ENCODE peak calls at places on chromosomes 13 and 19, in seven cellular contexts. One of them, this sample, is unnamed.

GRCh38 chr13:113667771-113668490 is 912 bp downstream of the GRK1 start:
- DNase-seq in psoas muscle: no peak
- DNase-seq in GM23338: no peak
- DNase-seq in uterus: peak; percentile 13
- DNase-seq in tibial nerve: no peak
- DNase-seq in heart right ventricle: no peak
- DNase-seq in kidney: peak; percentile 67
- DNase-seq in this sample: peak; percentile 69

GRCh38 chr13:29581666-29582065 is 13.8 kb downstream of the SLC7A1 start:
- DNase-seq in psoas muscle: no peak
- DNase-seq in GM23338: peak; percentile 50
- DNase-seq in uterus: no peak
- DNase-seq in tibial nerve: no peak
- DNase-seq in heart right ventricle: no peak
- DNase-seq in kidney: no peak
- DNase-seq in this sample: peak; percentile 12

GRCh38 chr13:105121221-105121620 is 1414.2 kb downstream of the EFNB2 start:
- DNase-seq in psoas muscle: no peak
- DNase-seq in GM23338: no peak
- DNase-seq in uterus: no peak
- DNase-seq in tibial nerve: no peak
- DNase-seq in heart right ventricle: no peak
- DNase-seq in kidney: no peak
- DNase-seq in this sample: no peak

GRCh38 chr13:57629821-57630235 is 1.7 kb upstream of the PCDH17 start:
- DNase-seq in psoas muscle: peak; percentile 75
- DNase-seq in GM23338: peak; percentile 99
- DNase-seq in uterus: peak; percentile 74
- DNase-seq in tibial nerve: peak; percentile 65
- DNase-seq in heart right ventricle: peak; percentile 92
- DNase-seq in kidney: peak; percentile 88
- DNase-seq in this sample: peak; percentile 82

GRCh38 chr13:62014299-62014698 is 598.6 kb upstream of the PCDH20 start:
- DNase-seq in psoas muscle: no peak
- DNase-seq in GM23338: peak; percentile 38
- DNase-seq in uterus: no peak
- DNase-seq in tibial nerve: no peak
- DNase-seq in heart right ventricle: no peak
- DNase-seq in kidney: no peak
- DNase-seq in this sample: no peak

GRCh38 chr13:21344662-21345176 is 114.4 kb downstream of the ZDHHC20 start:
- DNase-seq in psoas muscle: no peak
- DNase-seq in GM23338: no peak
- DNase-seq in uterus: no peak
- DNase-seq in tibial nerve: no peak
- DNase-seq in heart right ventricle: no peak
- DNase-seq in kidney: no peak
- DNase-seq in this sample: no peak

GRCh38 chr19:56114051-56114694 is 6.9 kb downstream of the ZNF787 start:
- DNase-seq in psoas muscle: no peak
- DNase-seq in GM23338: no peak
- DNase-seq in uterus: no peak
- DNase-seq in tibial nerve: no peak
- DNase-seq in heart right ventricle: no peak
- DNase-seq in kidney: no peak
- DNase-seq in this sample: no peak

GRCh38 chr13:91904597-91904996 is 506.2 kb downstream of the GPC5 start:
- DNase-seq in psoas muscle: no peak
- DNase-seq in GM23338: no peak
- DNase-seq in uterus: no peak
- DNase-seq in tibial nerve: no peak
- DNase-seq in heart right ventricle: no peak
- DNase-seq in kidney: no peak
- DNase-seq in this sample: no peak

GRCh38 chr13:27953671-27954405 is 15.3 kb downstream of the CDX2 start:
- DNase-seq in psoas muscle: peak; percentile 71
- DNase-seq in GM23338: peak; percentile 92
- DNase-seq in uterus: peak; percentile 23
- DNase-seq in tibial nerve: peak; percentile 48
- DNase-seq in heart right ventricle: peak; percentile 47
- DNase-seq in kidney: peak; percentile 91
- DNase-seq in this sample: peak; percentile 71

GRCh38 chr19:2332341-2333026 is 4.0 kb downstream of the SPPL2B start:
- DNase-seq in psoas muscle: no peak
- DNase-seq in GM23338: no peak
- DNase-seq in uterus: no peak
- DNase-seq in tibial nerve: no peak
- DNase-seq in heart right ventricle: no peak
- DNase-seq in kidney: peak; percentile 71
- DNase-seq in this sample: no peak

GRCh38 chr13:52833261-52833660 is 15.2 kb downstream of the PCDH8 start:
- DNase-seq in psoas muscle: no peak
- DNase-seq in GM23338: no peak
- DNase-seq in uterus: no peak
- DNase-seq in tibial nerve: no peak
- DNase-seq in heart right ventricle: no peak
- DNase-seq in kidney: no peak
- DNase-seq in this sample: no peak

DNA sequence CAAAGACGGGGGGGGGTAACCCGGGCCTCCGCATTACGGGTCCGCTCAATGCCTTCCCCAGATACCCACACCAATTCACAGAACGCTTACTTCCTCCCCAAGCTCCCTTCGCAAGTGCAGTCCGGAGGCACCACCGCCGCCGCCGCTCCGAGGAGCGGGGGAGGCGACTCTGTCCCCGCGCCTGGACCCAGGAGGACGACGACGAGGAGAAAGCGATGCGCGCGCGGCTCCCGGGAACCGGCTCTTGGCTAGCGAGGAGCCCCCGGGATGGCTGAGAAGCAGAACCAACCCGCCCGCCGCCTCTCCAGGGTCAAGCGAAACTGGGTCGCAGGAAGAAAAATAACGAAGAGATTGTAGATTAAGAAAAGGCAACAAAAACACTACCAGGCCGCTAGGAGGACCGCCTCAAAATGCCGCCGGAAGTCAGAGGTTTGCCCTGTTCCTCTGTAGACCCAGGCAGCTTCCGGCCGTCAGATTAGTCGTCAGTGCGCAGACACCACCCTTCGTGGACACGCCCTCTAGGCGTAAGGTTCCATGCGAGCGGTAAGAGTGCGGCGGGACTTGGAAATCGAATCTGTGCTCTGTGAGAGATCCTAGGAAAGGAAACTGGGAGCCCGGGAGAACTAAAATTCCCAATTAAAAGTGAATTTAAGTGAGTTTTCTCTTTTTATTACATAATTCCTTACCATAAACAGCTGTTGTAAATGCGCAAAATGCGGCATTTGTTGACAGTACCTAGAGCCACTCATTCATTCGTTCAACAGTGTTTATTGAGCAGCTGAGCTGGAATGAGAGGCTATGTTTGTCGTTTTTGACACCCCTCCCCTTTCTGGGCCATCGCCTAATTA is at the start of gene ZC3H13:
- DNase-seq in psoas muscle: peak; percentile 90
- DNase-seq in GM23338: peak; percentile 98
- DNase-seq in uterus: peak; percentile 91
- DNase-seq in tibial nerve: peak; percentile 90
- DNase-seq in heart right ventricle: peak; percentile 95
- DNase-seq in kidney: peak; percentile 97
- DNase-seq in this sample: peak; percentile 93
- H3K27ac ChIP-seq in psoas muscle: peak within 1 kb of the TSS; percentile 93
- H3K27ac ChIP-seq in GM23338: peak within 1 kb of the TSS; percentile 90
- H3K27ac ChIP-seq in uterus: peak within 1 kb of the TSS; percentile 93
- H3K27ac ChIP-seq in tibial nerve: peak within 1 kb of the TSS; percentile 92
- H3K27ac ChIP-seq in heart right ventricle: peak within 1 kb of the TSS; percentile 98
- H3K27ac ChIP-seq in kidney: peak within 1 kb of the TSS; percentile 78
- H3K27ac ChIP-seq in this sample: peak within 1 kb of the TSS; percentile 98

GRCh38 chr19:40571831-40572495 is 4.7 kb upstream of the SHKBP1 start:
- DNase-seq in psoas muscle: no peak
- DNase-seq in GM23338: no peak
- DNase-seq in uterus: no peak
- DNase-seq in tibial nerve: no peak
- DNase-seq in heart right ventricle: no peak
- DNase-seq in kidney: peak; percentile 61
- DNase-seq in this sample: no peak

GRCh38 chr19:40567750-40568494 is 8.8 kb upstream of the SHKBP1 start:
- DNase-seq in psoas muscle: no peak
- DNase-seq in GM23338: peak; percentile 62
- DNase-seq in uterus: no peak
- DNase-seq in tibial nerve: no peak
- DNase-seq in heart right ventricle: no peak
- DNase-seq in kidney: peak; percentile 61
- DNase-seq in this sample: no peak

GRCh38 chr19:40571005-40571318 is 5.7 kb upstream of the SHKBP1 start:
- DNase-seq in psoas muscle: no peak
- DNase-seq in GM23338: no peak
- DNase-seq in uterus: no peak
- DNase-seq in tibial nerve: no peak
- DNase-seq in heart right ventricle: no peak
- DNase-seq in kidney: peak; percentile 32
- DNase-seq in this sample: no peak

GRCh38 chr19:40567040-40567749 is 9.5 kb upstream of the SHKBP1 start:
- DNase-seq in psoas muscle: no peak
- DNase-seq in GM23338: peak; percentile 55
- DNase-seq in uterus: no peak
- DNase-seq in tibial nerve: no peak
- DNase-seq in heart right ventricle: no peak
- DNase-seq in kidney: peak; percentile 57
- DNase-seq in this sample: no peak

DNA sequence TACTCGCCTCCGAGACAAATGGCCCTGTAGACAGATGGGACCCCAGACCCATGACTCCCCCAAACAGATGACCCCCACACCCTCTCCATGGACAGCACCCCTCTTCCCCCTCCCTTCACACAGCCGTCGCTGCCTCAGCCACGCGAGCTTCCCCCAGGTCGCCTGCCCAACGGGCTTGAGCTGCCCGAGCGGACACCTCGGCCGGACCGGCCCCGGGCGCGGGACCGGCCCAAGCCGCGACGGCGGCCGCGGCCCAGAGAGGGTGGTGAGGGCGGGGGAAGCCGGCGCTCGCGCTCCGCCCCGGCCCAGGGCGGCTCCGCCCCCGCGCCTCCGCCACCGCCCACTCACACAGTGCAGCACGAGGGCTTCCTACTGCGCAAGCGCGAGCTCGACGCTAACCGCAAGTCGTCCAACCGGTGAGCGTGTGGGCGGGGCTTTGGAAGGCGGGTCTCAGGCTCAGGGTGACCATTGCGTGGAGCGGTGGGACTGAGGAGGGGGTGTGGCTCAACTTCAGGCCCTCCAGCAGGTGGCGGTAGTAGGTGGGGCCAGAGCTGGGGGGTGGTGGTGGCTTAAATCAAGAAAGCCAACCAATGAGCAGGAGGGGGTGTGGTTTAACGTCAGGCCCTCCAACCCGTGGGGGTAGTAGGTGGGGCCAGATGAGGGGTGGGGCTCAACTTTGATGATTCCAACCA is 6.2 kb upstream of the SHKBP1 start:
- DNase-seq in psoas muscle: peak; percentile 100
- DNase-seq in GM23338: peak; percentile 100
- DNase-seq in uterus: peak; percentile 100
- DNase-seq in tibial nerve: peak; percentile 97
- DNase-seq in heart right ventricle: peak; percentile 99
- DNase-seq in kidney: peak; percentile 100
- DNase-seq in this sample: peak; percentile 99
- TF ChIP-seq CTCF in psoas muscle: peak; percentile 22
- TF ChIP-seq CTCF in GM23338: peak; percentile 32
- TF ChIP-seq CTCF in uterus: peak; percentile 7
- TF ChIP-seq CTCF in tibial nerve: peak; percentile 32
- TF ChIP-seq CTCF in heart right ventricle: peak; percentile 10
- TF ChIP-seq CTCF in kidney: no peak
- TF ChIP-seq CTCF in this sample: no peak

DNA sequence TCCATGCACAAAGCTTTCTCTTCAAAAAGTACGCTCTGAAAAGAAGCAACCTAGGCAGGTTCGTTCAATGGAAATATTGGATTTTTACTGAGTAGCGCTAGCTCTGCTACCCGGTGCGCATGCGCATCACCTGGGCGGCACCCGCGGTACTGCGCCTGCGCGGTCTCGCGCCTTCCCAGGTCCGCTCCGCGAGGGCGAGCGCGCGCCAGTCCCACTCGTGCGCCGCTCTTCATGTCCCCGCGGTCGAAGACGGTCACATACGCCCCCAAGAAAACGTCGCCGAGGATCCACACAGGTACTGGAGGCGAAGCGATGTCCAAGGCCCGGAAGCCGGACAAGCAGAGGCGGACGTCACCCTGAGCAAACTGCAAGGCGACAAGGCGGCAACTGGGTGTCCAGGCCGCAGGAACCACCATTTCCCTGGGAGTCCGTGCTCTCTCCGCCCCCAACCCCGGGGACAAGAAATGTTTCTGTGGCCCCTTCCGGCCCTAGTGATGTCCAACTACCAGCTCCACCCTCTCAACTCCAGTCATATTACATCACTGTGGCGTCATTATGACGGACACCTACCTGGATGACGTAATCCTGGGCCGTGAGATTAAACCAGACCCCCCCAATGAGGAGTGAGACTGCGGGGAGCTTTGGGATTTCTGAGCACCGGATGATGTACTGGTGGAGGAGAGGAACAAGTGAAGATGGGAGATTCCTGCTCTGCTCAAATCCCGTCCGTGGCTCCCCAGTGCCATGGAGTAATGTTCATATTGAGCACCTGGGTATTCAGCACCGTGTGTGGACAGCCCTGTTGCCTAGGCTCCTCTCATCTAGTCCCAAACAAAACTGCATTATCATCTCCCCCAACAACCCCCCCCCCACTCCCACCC is 4.8 kb upstream of the KCNC3 start:
- DNase-seq in psoas muscle: peak; percentile 72
- DNase-seq in GM23338: peak; percentile 50
- DNase-seq in uterus: peak; percentile 27
- DNase-seq in tibial nerve: peak; percentile 36
- DNase-seq in heart right ventricle: peak; percentile 63
- DNase-seq in kidney: peak; percentile 92
- DNase-seq in this sample: no peak
- H3K4me3 ChIP-seq in psoas muscle: peak overlapping the region; percentile 68
- H3K4me3 ChIP-seq in GM23338: peak overlapping the region; percentile 88
- H3K4me3 ChIP-seq in uterus: peak overlapping the region; percentile 32
- H3K4me3 ChIP-seq in tibial nerve: peak overlapping the region; percentile 49
- H3K4me3 ChIP-seq in heart right ventricle: peak overlapping the region; percentile 40
- H3K4me3 ChIP-seq in kidney: peak overlapping the region; percentile 63
- H3K4me3 ChIP-seq in this sample: peak overlapping the region; percentile 74

GRCh38 chr13:48782429-48782840 is 128.7 kb downstream of the CYSLTR2 start:
- DNase-seq in psoas muscle: no peak
- DNase-seq in GM23338: no peak
- DNase-seq in uterus: no peak
- DNase-seq in tibial nerve: no peak
- DNase-seq in heart right ventricle: no peak
- DNase-seq in kidney: no peak
- DNase-seq in this sample: no peak

GRCh38 chr13:48783831-48784230 is 130.1 kb downstream of the CYSLTR2 start:
- DNase-seq in psoas muscle: no peak
- DNase-seq in GM23338: no peak
- DNase-seq in uterus: no peak
- DNase-seq in tibial nerve: no peak
- DNase-seq in heart right ventricle: no peak
- DNase-seq in kidney: no peak
- DNase-seq in this sample: no peak

GRCh38 chr13:48784906-48785555 is 131.3 kb downstream of the CYSLTR2 start:
- DNase-seq in psoas muscle: no peak
- DNase-seq in GM23338: no peak
- DNase-seq in uterus: no peak
- DNase-seq in tibial nerve: no peak
- DNase-seq in heart right ventricle: no peak
- DNase-seq in kidney: no peak
- DNase-seq in this sample: no peak

GRCh38 chr13:48780713-48781341 is 127.1 kb downstream of the CYSLTR2 start:
- DNase-seq in psoas muscle: no peak
- DNase-seq in GM23338: no peak
- DNase-seq in uterus: no peak
- DNase-seq in tibial nerve: no peak
- DNase-seq in heart right ventricle: no peak
- DNase-seq in kidney: no peak
- DNase-seq in this sample: no peak

GRCh38 chr13:48783181-48783630 is 129.5 kb downstream of the CYSLTR2 start:
- DNase-seq in psoas muscle: peak; percentile 58
- DNase-seq in GM23338: no peak
- DNase-seq in uterus: peak; percentile 21
- DNase-seq in tibial nerve: peak; percentile 76
- DNase-seq in heart right ventricle: peak; percentile 62
- DNase-seq in kidney: peak; percentile 84
- DNase-seq in this sample: no peak
- H3K27ac ChIP-seq in psoas muscle: no peak overlapping the region
- H3K27ac ChIP-seq in GM23338: no peak overlapping the region
- H3K27ac ChIP-seq in uterus: no peak overlapping the region
- H3K27ac ChIP-seq in tibial nerve: no peak overlapping the region
- H3K27ac ChIP-seq in heart right ventricle: peak overlapping the region; percentile 79
- H3K27ac ChIP-seq in kidney: no peak overlapping the region
- H3K27ac ChIP-seq in this sample: peak overlapping the region; percentile 37

This sample was measured in coronary artery.